ENCODE peak calls at places on chromosome 14, in four cellular contexts. Q, J, D and P are unnamed samples.

GRCh38 chr14:102683399-102684275 is 91.2 kb downstream of the RCOR1 start:
- DNase-seq in Q (peak), J (no peak), D (no peak), P (no peak)

GRCh38 chr14:106115401-106115800 is 589.0 kb downstream of the TMEM121 start:
- DNase-seq in Q (no peak), J (no peak), D (no peak), P (no peak)

GRCh38 chr14:30641207-30641606 is 19.1 kb downstream of the SCFD1 start:
- DNase-seq in Q (no peak), J (no peak), D (no peak), P (no peak)

GRCh38 chr14:104976198-104977007 is 1.8 kb downstream of the AHNAK2 start:
- DNase-seq in Q (peak), J (peak), D (peak), P (peak)

GRCh38 chr14:64879635-64880381 is at the start of gene SPTB:
- DNase-seq in Q (peak), J (peak), D (peak), P (no peak)

GRCh38 chr14:102893452-102893851 is 29.0 kb upstream of the AMN start:
- DNase-seq in Q (peak), J (no peak), D (peak), P (peak)

GRCh38 chr14:68470361-68470760 is 322.5 kb downstream of the ZFP36L1 start:
- DNase-seq in Q (no peak), J (no peak), D (peak), P (no peak)

GRCh38 chr14:71497645-71498086 is 434.6 kb upstream of the RGS6 start:
- DNase-seq in Q (no peak), J (no peak), D (peak), P (peak)

GRCh38 chr14:46734287-46734686 is 82.7 kb upstream of the RPL10L start:
- DNase-seq in Q (peak), J (no peak), D (no peak), P (no peak)

GRCh38 chr14:74712499-74713394 is at the start of the genes AREL1 and FCF1:
- DNase-seq in Q (peak), J (peak), D (peak), P (peak)

GRCh38 chr14:65277027-65277426 is 135.5 kb upstream of the FUT8 start:
- DNase-seq in Q (no peak), J (no peak), D (peak), P (peak)

GRCh38 chr14:65940056-65940735 is 527.7 kb downstream of the FUT8 start:
- DNase-seq in Q (no peak), J (no peak), D (no peak), P (no peak)

GRCh38 chr14:59314953-59315599 is 126.6 kb downstream of the DAAM1 start:
- DNase-seq in Q (no peak), J (no peak), D (no peak), P (no peak)

GRCh38 chr14:64324461-64325255 is 30.5 kb upstream of the ESR2 start:
- DNase-seq in Q (no peak), J (no peak), D (peak), P (peak)

GRCh38 chr14:63504628-63505027 is 38.5 kb downstream of the PPP2R5E start:
- DNase-seq in Q (no peak), J (no peak), D (peak), P (peak)

GRCh38 chr14:64861916-64862315 is 17.8 kb downstream of the SPTB start:
- DNase-seq in Q (no peak), J (no peak), D (no peak), P (no peak)

GRCh38 chr14:63564318-63564717 is 21.1 kb upstream of the PPP2R5E start:
- DNase-seq in Q (peak), J (no peak), D (peak), P (no peak)

GRCh38 chr14:88225721-88226120 is 97.3 kb downstream of the KCNK10 start:
- DNase-seq in Q (no peak), J (no peak), D (no peak), P (no peak)

GRCh38 chr14:92549096-92549852 is 35.7 kb downstream of the RIN3 start:
- DNase-seq in Q (no peak), J (no peak), D (peak), P (no peak)

GRCh38 chr14:76772300-76773187 is 11.3 kb downstream of the VASH1 start:
- DNase-seq in Q (peak), J (no peak), D (peak), P (no peak)